ENCODE peak calls at places on chromosome 10, in five cellular contexts. D, P, O, U and Q are unnamed samples.

GRCh38 chr10:132036153-132036886 is 29.4 kb upstream of the JAKMIP3 start:
- DNase-seq in D (no peak), P (no peak), O (no peak), U (peak), Q (no peak)

GRCh38 chr10:123997486-123998196 is 95.8 kb downstream of the CHST15 start:
- DNase-seq in D (no peak), P (no peak), O (no peak), U (no peak), Q (peak)

GRCh38 chr10:2885956-2886296 is 181.4 kb upstream of the PFKP start:
- DNase-seq in D (no peak), P (no peak), O (no peak), U (no peak), Q (no peak)

GRCh38 chr10:3264178-3264867 is 91.7 kb upstream of the PITRM1 start:
- DNase-seq in D (no peak), P (no peak), O (no peak), U (no peak), Q (no peak)

GRCh38 chr10:44195120-44196007 is 189.5 kb downstream of the CXCL12 start:
- DNase-seq in D (no peak), P (no peak), O (no peak), U (no peak), Q (no peak)

GRCh38 chr10:71314028-71314693 is 4.9 kb upstream of the SLC29A3 start:
- DNase-seq in D (no peak), P (peak), O (peak), U (peak), Q (no peak)

GRCh38 chr10:124993728-124994451 is 52.0 kb downstream of the ZRANB1 start:
- DNase-seq in D (no peak), P (no peak), O (no peak), U (no peak), Q (no peak)

GRCh38 chr10:10804998-10805737 is 212.5 kb upstream of the CELF2 start:
- DNase-seq in D (no peak), P (no peak), O (no peak), U (no peak), Q (peak)

GRCh38 chr10:103854265-103854686 is 1.1 kb downstream of the SH3PXD2A start:
- DNase-seq in D (no peak), P (no peak), O (no peak), U (peak), Q (no peak)

GRCh38 chr10:96287392-96288105 is 16.2 kb upstream of the BLNK start:
- DNase-seq in D (no peak), P (no peak), O (no peak), U (no peak), Q (no peak)

GRCh38 chr10:102433619-102434046 is 1.3 kb upstream of the CUEDC2 start:
- DNase-seq in D (no peak), P (no peak), O (no peak), U (no peak), Q (no peak)

GRCh38 chr10:43964486-43964885 is 315.8 kb upstream of the ZNF32 start:
- DNase-seq in D (no peak), P (no peak), O (no peak), U (no peak), Q (no peak)

GRCh38 chr10:99743841-99744240 is 11.8 kb downstream of the CUTC start:
- DNase-seq in D (no peak), P (no peak), O (no peak), U (no peak), Q (no peak)

GRCh38 chr10:11610855-11611247 is 599 bp downstream of the USP6NL start:
- DNase-seq in D (peak), P (peak), O (peak), U (no peak), Q (no peak)

GRCh38 chr10:21417172-21417712 is 108.2 kb downstream of the SKIDA1 start:
- DNase-seq in D (no peak), P (no peak), O (no peak), U (peak), Q (no peak)

GRCh38 chr10:18226336-18226735 is 86.1 kb downstream of the CACNB2 start:
- DNase-seq in D (no peak), P (no peak), O (no peak), U (no peak), Q (no peak)

GRCh38 chr10:15096661-15097010 is 519 bp upstream of the RPP38 start:
- DNase-seq in D (no peak), P (no peak), O (no peak), U (no peak), Q (no peak)

GRCh38 chr10:11663763-11664555 is 52.5 kb upstream of the USP6NL start:
- DNase-seq in D (no peak), P (no peak), O (no peak), U (no peak), Q (peak)

GRCh38 chr10:69908071-69908470 is 106.4 kb downstream of the COL13A1 start:
- DNase-seq in D (no peak), P (no peak), O (no peak), U (no peak), Q (no peak)

GRCh38 chr10:60222060-60222459 is 167.6 kb downstream of the ANK3 start:
- DNase-seq in D (no peak), P (no peak), O (no peak), U (no peak), Q (no peak)

GRCh38 chr10:126082067-126082466 is 185.7 kb downstream of the FANK1 start:
- DNase-seq in D (no peak), P (no peak), O (no peak), U (no peak), Q (no peak)

GRCh38 chr10:108358912-108359311 is 1194.4 kb upstream of the SORCS1 start:
- DNase-seq in D (no peak), P (no peak), O (no peak), U (peak), Q (peak)

GRCh38 chr10:91800756-91801155 is 2.5 kb downstream of the TNKS2 start:
- DNase-seq in D (no peak), P (no peak), O (no peak), U (no peak), Q (no peak)

GRCh38 chr10:123781956-123782500 is 109.6 kb downstream of the CPXM2 start:
- DNase-seq in D (no peak), P (no peak), O (no peak), U (no peak), Q (no peak)